ENCODE peak calls at places on chromosomes 5 and 9, in six cellular contexts. U is HepG2, V is H1, Z is K562, B is GM12892, S is GM12878. Q is an unnamed sample.
A peak's percentile ranks its signal among the peaks of the same experiment; 100 is the strongest.

GRCh38 chr9:6955251-6955921 is 197.6 kb downstream of the KDM4C start:
- DNase-seq in V (no peak), Z (no peak), S (no peak), U (peak; percentile 95), B (no peak), Q (no peak)

GRCh38 chr9:113463418-113464285 is at the start of gene RGS3:
- DNase-seq in B (no peak), S (no peak), U (peak; percentile 66), V (peak; percentile 34), Z (peak; percentile 57), Q (no peak)

GRCh38 chr9:83981126-83981871 is 694 bp downstream of the RMI1 start:
- DNase-seq in B (no peak), S (no peak), U (no peak), V (no peak), Z (no peak), Q (no peak)

GRCh38 chr9:34688329-34689161 is 2.5 kb downstream of the CCL19 start:
- DNase-seq in B (no peak), Z (no peak), S (no peak), U (peak; percentile 70), V (no peak), Q (no peak)

GRCh38 chr5:168215646-168216045 is 75.8 kb upstream of the WWC1 start:
- DNase-seq in B (no peak), V (no peak), U (no peak), S (no peak), Z (no peak), Q (no peak)

GRCh38 chr9:109264865-109265532 is 55.9 kb downstream of the EPB41L4B start:
- DNase-seq in Z (no peak), B (no peak), V (no peak), U (no peak), S (no peak), Q (no peak)

GRCh38 chr5:147578228-147579024 is 68.6 kb upstream of the DPYSL3 start:
- DNase-seq in U (peak; percentile 41), Z (peak; percentile 10), S (no peak), V (no peak), B (no peak), Q (no peak)

GRCh38 chr5:61322738-61323429 is 9.2 kb upstream of the ZSWIM6 start:
- DNase-seq in S (no peak), V (no peak), U (no peak), Z (no peak), B (no peak), Q (no peak)

GRCh38 chr5:168471785-168472184 is 14.5 kb upstream of the RARS1 start:
- DNase-seq in V (no peak), U (no peak), B (no peak), S (no peak), Z (no peak), Q (no peak)

GRCh38 chr5:138807182-138807581 is 54.0 kb downstream of the CTNNA1 start:
- DNase-seq in S (no peak), U (no peak), Z (no peak), V (no peak), B (no peak), Q (no peak)

GRCh38 chr5:13910637-13911288 is 33.7 kb downstream of the DNAH5 start:
- DNase-seq in U (no peak), V (no peak), Z (no peak), S (no peak), B (no peak), Q (no peak)

GRCh38 chr5:172788771-172789686 is 18.0 kb upstream of the DUSP1 start:
- DNase-seq in V (no peak), B (no peak), U (peak; percentile 85), Z (peak; percentile 84), S (no peak), Q (no peak)

GRCh38 chr5:78601622-78602314 is 46.8 kb downstream of the LHFPL2 start:
- DNase-seq in S (no peak), V (no peak), U (peak; percentile 56), Z (no peak), B (no peak), Q (no peak)

GRCh38 chr5:132109494-132110053 is 36.0 kb downstream of the CSF2 start:
- DNase-seq in Z (no peak), B (no peak), U (no peak), V (no peak), S (no peak), Q (no peak)

GRCh38 chr5:16160706-16161105 is 18.9 kb downstream of the MARCHF11 start:
- DNase-seq in Z (peak; percentile 55), V (no peak), U (peak; percentile 60), S (peak; percentile 2), B (no peak), Q (no peak)

GRCh38 chr5:134245101-134245604 is 19.3 kb upstream of the PPP2CA start:
- DNase-seq in U (peak; percentile 86), B (no peak), Z (no peak), S (no peak), V (no peak), Q (no peak)

GRCh38 chr5:66818304-66818934 is 222.2 kb downstream of the MAST4 start:
- DNase-seq in B (no peak), U (no peak), Z (no peak), V (no peak), S (no peak), Q (no peak)

GRCh38 chr5:180283026-180283615 is 8.8 kb downstream of the MAPK9 start:
- DNase-seq in V (no peak), S (no peak), U (no peak), Z (no peak), B (no peak), Q (no peak)

GRCh38 chr5:111447822-111448221 is 64.5 kb downstream of the STARD4 start:
- DNase-seq in U (no peak), S (no peak), B (no peak), V (no peak), Z (no peak), Q (no peak)

GRCh38 chr9:115207003-115207837 is 89.3 kb upstream of the TNC start:
- DNase-seq in U (no peak), V (no peak), Z (no peak), B (no peak), S (peak; percentile 72), Q (no peak)

GRCh38 chr5:69271376-69271775 is 36.7 kb downstream of the CDK7 start:
- DNase-seq in B (no peak), S (no peak), V (no peak), Z (no peak), U (no peak), Q (no peak)

GRCh38 chr9:114078021-114078780 is at the start of gene AMBP:
- DNase-seq in V (no peak), Z (peak; percentile 52), U (peak; percentile 96), B (no peak), S (no peak), Q (no peak)

GRCh38 chr5:65721050-65721774 is 697 bp downstream of the SGTB start:
- DNase-seq in Z (peak; percentile 16), B (no peak), V (no peak), U (peak; percentile 66), S (no peak), Q (no peak)

GRCh38 chr5:32720295-32720694 is 9.2 kb downstream of the NPR3 start:
- DNase-seq in V (no peak), S (no peak), U (no peak), Z (no peak), B (no peak), Q (no peak)

GRCh38 chr5:87169300-87169991 is 98.2 kb upstream of the RASA1 start:
- DNase-seq in B (no peak), Z (no peak), S (no peak), U (no peak), V (no peak), Q (no peak)
- TF ChIP-seq TAF1 in B (no peak), Z (no peak), S (no peak), U (no peak), V (no peak), Q (no peak)

DNA sequence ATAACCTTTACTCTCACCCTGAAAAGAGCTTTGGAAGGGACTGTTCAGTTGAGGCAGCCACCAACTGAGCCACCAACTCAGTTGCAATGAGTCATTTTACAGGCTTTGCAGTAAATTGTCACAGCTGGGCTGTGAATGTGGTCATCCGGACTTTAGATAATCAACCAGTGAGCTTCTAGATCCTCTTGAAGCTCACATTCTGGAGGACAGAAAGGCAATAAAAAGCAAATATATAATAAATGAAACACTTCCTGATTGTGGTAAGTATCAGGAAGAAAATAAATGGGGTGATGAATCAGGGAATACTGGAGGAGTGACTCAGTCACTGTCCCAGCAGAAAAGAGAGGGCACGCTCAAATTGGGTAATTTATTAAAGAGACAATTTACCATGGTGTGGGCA is 13.2 kb upstream of the C5orf58 start:
- DNase-seq in Z (no peak), S (no peak), U (no peak), V (no peak), B (no peak), Q (no peak)
- TF ChIP-seq POLR2AphosphoS5 in Z (no peak), S (no peak), U (no peak), V (no peak), B (no peak), Q (no peak)

GRCh38 chr5:149060325-149060724 is 2.5 kb downstream of the SH3TC2 start:
- DNase-seq in Z (no peak), B (no peak), S (no peak), U (peak; percentile 75), V (no peak), Q (no peak)
- TF ChIP-seq POLR2A in Z (no peak), B (no peak), S (no peak), U (no peak), V (no peak), Q (no peak)

DNA sequence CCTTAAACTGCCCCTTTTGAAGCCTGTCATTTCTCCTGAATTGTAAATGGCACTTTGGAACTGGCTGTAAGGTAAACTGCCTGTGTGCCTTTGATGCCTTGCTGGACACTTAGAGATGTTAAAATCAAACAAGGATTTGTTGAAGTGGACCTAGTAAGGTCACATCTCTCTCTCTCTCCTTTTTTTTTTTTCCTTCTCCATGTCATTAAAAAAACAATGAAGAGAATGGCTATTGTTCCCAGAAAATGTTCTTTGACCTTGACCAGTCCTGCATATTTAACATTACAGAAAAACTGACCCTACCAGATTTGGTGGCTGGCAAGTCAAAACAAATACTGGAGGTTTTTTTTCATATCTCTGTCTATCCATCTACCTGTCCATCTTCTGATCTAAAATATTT is 2.9 kb upstream of the DAB2 start:
- DNase-seq in B (no peak), U (peak; percentile 23), Z (no peak), V (no peak), S (no peak), Q (no peak)
- TF ChIP-seq TAF1 in B (no peak), U (no peak), Z (no peak), V (no peak), S (no peak), Q (no peak)

GRCh38 chr9:128001411-128002298 is 20.9 kb upstream of the EEIG1 start:
- DNase-seq in S (no peak), V (no peak), B (no peak), U (no peak), Z (peak; percentile 63), Q (no peak)
- TF ChIP-seq POLR2AphosphoS5 in S (no peak), V (no peak), B (no peak), U (no peak), Z (peak; percentile 53), Q (no peak)

DNA sequence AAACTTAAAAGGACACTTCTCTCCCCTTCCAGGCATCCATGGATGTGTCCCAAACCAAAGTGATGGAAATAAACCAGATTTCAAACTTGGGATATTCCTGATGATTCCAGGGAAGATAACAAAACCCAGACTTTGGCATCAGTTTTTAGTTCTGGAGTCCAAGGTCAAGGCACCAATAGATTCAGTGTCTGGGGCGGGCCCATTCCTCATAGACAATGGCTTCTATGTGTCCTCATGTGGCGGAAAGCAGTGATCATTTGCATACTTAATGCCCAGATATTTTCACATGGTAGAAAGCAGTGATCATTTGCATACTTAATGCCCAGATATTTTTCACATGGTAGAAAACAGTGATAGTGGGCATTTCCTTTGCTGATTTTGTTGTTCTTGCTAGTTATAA is 151.4 kb upstream of the DAP start:
- DNase-seq in Z (no peak), B (no peak), U (no peak), V (no peak), S (no peak), Q (no peak)
- TF ChIP-seq POLR2A in Z (no peak), B (no peak), U (no peak), V (no peak), S (no peak), Q (no peak)

GRCh38 chr5:83167506-83167905 is 90.2 kb downstream of the XRCC4 start:
- DNase-seq in V (no peak), S (no peak), B (no peak), U (no peak), Z (no peak), Q (no peak)
- TF ChIP-seq TAF1 in V (no peak), S (no peak), B (no peak), U (no peak), Z (no peak), Q (no peak)

Q was measured in GM12891.